ENCODE peak calls at places on chromosomes 5 and 9, in seven cellular contexts. T is tibial nerve, U is AG04450, C is endothelial cell of umbilical vein, L is cardiac muscle cell, Y is psoas muscle, M is PC-3. K is an unnamed sample.

GRCh38 chr5:179732918-179733763 is 519 bp downstream of the MAML1 start:
- DNase-seq in L (peak), U (no peak), Y (peak), C (peak), M (peak), T (no peak), K (peak)

GRCh38 chr5:174737335-174737734 is 13.0 kb downstream of the MSX2 start:
- DNase-seq in M (no peak), C (no peak), Y (no peak), T (no peak), U (no peak), L (no peak), K (no peak)

GRCh38 chr5:167305591-167306213 is 985.7 kb upstream of the WWC1 start:
- DNase-seq in M (no peak), T (no peak), U (no peak), L (no peak), C (no peak), Y (no peak), K (no peak)

GRCh38 chr5:119255571-119256356 is 100.1 kb upstream of the TNFAIP8 start:
- DNase-seq in U (no peak), M (peak), T (no peak), L (no peak), C (peak), Y (no peak), K (no peak)

GRCh38 chr5:32625106-32625505 is 39.7 kb downstream of the SUB1 start:
- DNase-seq in T (no peak), C (no peak), U (no peak), Y (no peak), L (no peak), M (no peak), K (no peak)

GRCh38 chr9:86876797-86877196 is 70.5 kb downstream of the GAS1 start:
- DNase-seq in M (no peak), L (no peak), U (no peak), T (no peak), Y (no peak), C (no peak), K (no peak)

GRCh38 chr9:121945849-121946248 is 147.3 kb downstream of the TTLL11 start:
- DNase-seq in C (no peak), M (peak), U (no peak), T (no peak), L (no peak), Y (no peak), K (peak)

GRCh38 chr5:52725781-52726180 is 61.9 kb upstream of the ITGA1 start:
- DNase-seq in L (no peak), C (peak), M (no peak), U (no peak), T (no peak), Y (peak), K (no peak)

GRCh38 chr5:89233462-89233861 is 350.5 kb upstream of the MEF2C start:
- DNase-seq in T (no peak), Y (no peak), C (no peak), L (no peak), M (no peak), U (no peak), K (no peak)

GRCh38 chr9:89888677-89889076 is 283.9 kb downstream of the GADD45G start:
- DNase-seq in Y (no peak), L (no peak), C (no peak), U (no peak), T (no peak), M (no peak), K (no peak)

GRCh38 chr5:93578813-93579560 is 2.0 kb downstream of the NR2F1-AS1 start:
- DNase-seq in Y (peak), C (peak), T (peak), U (no peak), L (no peak), M (peak), K (no peak)

GRCh38 chr9:86175743-86176456 is 76.5 kb upstream of the GOLM1 start:
- DNase-seq in T (no peak), U (no peak), M (no peak), L (no peak), C (no peak), Y (no peak), K (peak)

GRCh38 chr5:141084487-141084989 is 9.9 kb upstream of the PCDHB2 start:
- DNase-seq in U (no peak), M (peak), Y (no peak), C (peak), L (peak), T (no peak), K (peak)

GRCh38 chr9:124660341-124660801 is 110.7 kb downstream of the NR6A1 start:
- DNase-seq in M (peak), T (no peak), Y (no peak), U (no peak), C (peak), L (peak), K (peak)

GRCh38 chr9:113998114-113998513 is 80.0 kb downstream of the AMBP start:
- DNase-seq in T (no peak), U (no peak), C (no peak), Y (no peak), M (no peak), L (no peak), K (no peak)

GRCh38 chr5:24510523-24510988 is 134.2 kb downstream of the CDH10 start:
- DNase-seq in Y (no peak), L (no peak), T (no peak), M (no peak), C (no peak), U (no peak), K (no peak)

GRCh38 chr9:72586388-72587160 is 65.2 kb downstream of the TMC1 start:
- DNase-seq in Y (no peak), U (peak), M (peak), L (no peak), C (peak), T (no peak), K (peak)

GRCh38 chr5:179839328-179840256 is 18.9 kb downstream of the SQSTM1 start:
- DNase-seq in M (no peak), Y (peak), T (no peak), U (no peak), L (no peak), C (no peak), K (no peak)

GRCh38 chr5:61619777-61620518 is 287.9 kb downstream of the ZSWIM6 start:
- DNase-seq in Y (no peak), U (no peak), T (no peak), L (no peak), C (no peak), M (no peak), K (no peak)

GRCh38 chr9:27703591-27703990 is 130.3 kb upstream of the C9orf72 start:
- DNase-seq in U (no peak), C (no peak), M (no peak), L (no peak), Y (no peak), T (no peak), K (no peak)

GRCh38 chr9:108056083-108056804 is 566.7 kb upstream of the KLF4 start:
- DNase-seq in T (no peak), U (no peak), L (no peak), M (peak), C (peak), Y (no peak), K (peak)

GRCh38 chr9:111399772-111400563 is 69.9 kb upstream of the OR2K2 start:
- DNase-seq in T (no peak), U (no peak), C (peak), L (no peak), Y (no peak), M (peak), K (peak)

GRCh38 chr5:158874814-158875213 is 224.9 kb downstream of the EBF1 start:
- DNase-seq in L (no peak), Y (no peak), C (no peak), M (no peak), T (no peak), U (no peak), K (no peak)

GRCh38 chr9:69174645-69175487 is 789 bp downstream of the TJP2 start:
- DNase-seq in C (peak), Y (peak), L (peak), U (peak), T (no peak), M (peak), K (peak)

GRCh38 chr9:74663456-74663855 is 166.3 kb downstream of the RORB start:
- DNase-seq in Y (no peak), T (no peak), C (no peak), L (no peak), U (no peak), M (no peak), K (no peak)

GRCh38 chr9:127950513-127951210 is 13.0 kb upstream of the DPM2 start:
- DNase-seq in M (no peak), C (no peak), T (peak), L (no peak), U (no peak), Y (no peak), K (no peak)

GRCh38 chr9:4114569-4115505 is 185.0 kb downstream of the GLIS3 start:
- DNase-seq in U (no peak), T (no peak), Y (no peak), M (no peak), C (no peak), L (no peak), K (no peak)

GRCh38 chr5:128637031-128637430 is 99.0 kb upstream of the FBN2 start:
- DNase-seq in L (no peak), C (no peak), T (no peak), M (no peak), U (peak), Y (no peak), K (no peak)

GRCh38 chr5:74372502-74373445 is 267.8 kb downstream of the ENC1 start:
- DNase-seq in L (no peak), T (no peak), M (no peak), U (peak), C (no peak), Y (no peak), K (no peak)

GRCh38 chr5:113807384-113808053 is 294.0 kb downstream of the YTHDC2 start:
- DNase-seq in T (no peak), M (no peak), Y (no peak), L (peak), C (no peak), U (no peak), K (no peak)

GRCh38 chr9:69900406-69900805 is 79.8 kb downstream of the CFAP95 start:
- DNase-seq in Y (no peak), U (no peak), L (no peak), C (peak), M (peak), T (no peak), K (no peak)

GRCh38 chr5:100306000-100306399 is 229.2 kb upstream of the FAM174A start:
- DNase-seq in M (peak), U (no peak), Y (no peak), T (no peak), C (peak), L (no peak), K (peak)

GRCh38 chr5:135824541-135825041 is 9.9 kb upstream of the SLC25A48 start:
- DNase-seq in C (no peak), L (no peak), T (no peak), Y (no peak), M (no peak), U (no peak), K (no peak)

GRCh38 chr9:81789751-81790150 is 100.4 kb upstream of the TLE1 start:
- DNase-seq in L (no peak), T (no peak), M (no peak), Y (no peak), C (no peak), U (no peak), K (no peak)

GRCh38 chr5:92939428-92939827 is 641.6 kb downstream of the NR2F1-AS1 start:
- DNase-seq in L (no peak), Y (no peak), T (no peak), C (peak), U (no peak), M (no peak), K (no peak)

GRCh38 chr5:54469655-54470054 is 14.2 kb downstream of the HSPB3 start:
- DNase-seq in M (no peak), L (no peak), Y (no peak), T (no peak), U (no peak), C (no peak), K (no peak)

GRCh38 chr5:86665984-86666760 is 48.4 kb downstream of the COX7C start:
- DNase-seq in L (no peak), M (no peak), Y (no peak), U (no peak), C (no peak), T (no peak), K (no peak)

GRCh38 chr9:101582593-101582992 is 12.2 kb downstream of the PPP3R2 start:
- DNase-seq in M (peak), Y (no peak), T (no peak), C (no peak), U (peak), L (no peak), K (peak)

GRCh38 chr5:16568875-16569580 is 47.8 kb downstream of the RETREG1 start:
- DNase-seq in T (no peak), L (no peak), U (no peak), C (no peak), M (no peak), Y (no peak), K (peak)

GRCh38 chr9:126619336-126619919 is 5.7 kb downstream of the LMX1B start:
- DNase-seq in U (no peak), T (no peak), M (no peak), L (no peak), Y (no peak), C (no peak), K (no peak)

GRCh38 chr9:90915693-90916092 is 114.1 kb downstream of the SYK start:
- DNase-seq in Y (no peak), C (no peak), T (no peak), M (peak), L (peak), U (no peak), K (peak)
- TF ChIP-seq CTCF in Y (no peak), C (no peak), T (no peak), M (peak), L (peak), U (peak), K (no peak)

GRCh38 chr5:6948562-6948961 is 235.3 kb downstream of the TENT4A start:
- DNase-seq in T (no peak), L (no peak), Y (no peak), C (no peak), M (no peak), U (no peak), K (no peak)
- H3K27ac ChIP-seq in T (no peak), L (no peak), Y (no peak), C (no peak), M (no peak), U (no peak), K (no peak)

GRCh38 chr5:1378866-1379659 is 34.2 kb upstream of the CLPTM1L start:
- DNase-seq in Y (no peak), U (no peak), C (no peak), L (no peak), T (no peak), M (no peak), K (no peak)
- TF ChIP-seq CTCF in Y (no peak), U (no peak), C (no peak), L (no peak), T (no peak), M (no peak), K (no peak)

DNA sequence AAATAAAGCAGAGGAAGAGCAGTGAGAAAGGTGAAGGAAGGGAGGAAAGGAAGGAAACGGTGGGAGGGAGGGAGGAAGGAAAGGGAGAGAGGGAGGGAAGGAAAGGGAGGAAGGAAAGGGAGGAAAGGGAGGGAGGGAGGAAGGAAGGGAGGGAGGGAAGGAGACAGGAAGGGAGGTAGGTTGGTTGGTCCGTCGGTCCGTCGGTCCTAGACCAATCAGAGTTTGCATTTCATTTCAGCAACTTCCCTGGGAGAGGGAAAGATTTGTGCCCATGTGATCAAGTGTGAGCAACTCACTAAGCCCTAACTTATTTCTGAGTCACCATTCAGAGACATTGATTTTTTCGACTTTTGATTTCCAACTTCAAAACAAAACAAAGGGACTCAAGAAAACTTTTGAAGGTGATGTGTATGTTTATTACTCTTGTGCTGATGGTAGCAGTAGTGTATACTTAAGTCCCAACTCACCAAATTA is 18.8 kb downstream of the NANS start:
- DNase-seq in U (peak), Y (no peak), T (no peak), L (no peak), C (peak), M (peak), K (peak)
- H3K27ac ChIP-seq in U (no peak), Y (no peak), T (peak), L (no peak), C (no peak), M (no peak), K (peak)

GRCh38 chr9:115882911-115883310 is 270.7 kb upstream of the PAPPA start:
- DNase-seq in L (no peak), U (no peak), Y (no peak), C (no peak), T (no peak), M (no peak), K (no peak)

GRCh38 chr9:115879451-115879850 is 274.1 kb upstream of the PAPPA start:
- DNase-seq in T (no peak), U (no peak), C (no peak), M (no peak), L (no peak), Y (no peak), K (no peak)

GRCh38 chr9:115884846-115885245 is 268.7 kb upstream of the PAPPA start:
- DNase-seq in U (no peak), L (no peak), Y (no peak), C (no peak), T (no peak), M (no peak), K (no peak)

GRCh38 chr9:115880221-115880620 is 273.4 kb upstream of the PAPPA start:
- DNase-seq in Y (no peak), T (no peak), U (no peak), M (no peak), C (no peak), L (no peak), K (no peak)

GRCh38 chr9:115883467-115884329 is 269.9 kb upstream of the PAPPA start:
- DNase-seq in T (no peak), Y (no peak), C (peak), L (peak), U (peak), M (peak), K (peak)
- TF ChIP-seq CTCF in T (peak), Y (peak), C (no peak), L (peak), U (peak), M (peak), K (peak)

GRCh38 chr5:122297587-122298298 is 14.3 kb upstream of the SNCAIP start:
- DNase-seq in C (no peak), Y (no peak), U (no peak), M (no peak), L (no peak), T (no peak), K (no peak)
- H3K27ac ChIP-seq in C (no peak), Y (no peak), U (no peak), M (no peak), L (no peak), T (no peak), K (no peak)